ENCODE peak calls at places on chromosome 11, in four cellular contexts. E is stimulated activated CD4-positive, alpha-beta T cell treated with anti-CD3 and anti-CD28 coated beads, Interleukin-15, amount 100 ng/mL, for 1 hour; L is endothelial cell; J is tibial artery. K is an unnamed sample.

GRCh38 chr11:78370406-78371172 is 47.0 kb downstream of the GAB2 start:
- DNase-seq in E (no peak), L (no peak), J (peak), K (no peak)

GRCh38 chr11:83863272-83863671 is 577.1 kb upstream of the CCDC90B start:
- DNase-seq in E (no peak), L (no peak), J (no peak), K (no peak)

GRCh38 chr11:102773388-102773787 is 7.0 kb downstream of the MMP10 start:
- DNase-seq in E (no peak), L (no peak), J (no peak), K (no peak)

GRCh38 chr11:121253951-121254350 is 38.6 kb upstream of the SC5D start:
- DNase-seq in E (no peak), L (no peak), J (no peak), K (no peak)

GRCh38 chr11:18243783-18244362 is 4.6 kb downstream of the SAA2 start:
- DNase-seq in E (no peak), L (peak), J (no peak), K (peak)

GRCh38 chr11:47355283-47356128 is 3.0 kb upstream of the MYBPC3 start:
- DNase-seq in E (no peak), L (peak), J (peak), K (no peak)

GRCh38 chr11:92859290-92859689 is 110.2 kb upstream of the MTNR1B start:
- DNase-seq in E (no peak), L (no peak), J (no peak), K (no peak)

GRCh38 chr11:71466358-71466757 is 13.4 kb downstream of the NADSYN1 start:
- DNase-seq in E (no peak), L (no peak), J (no peak), K (no peak)

GRCh38 chr11:12834630-12835029 is 160.4 kb downstream of the TEAD1 start:
- DNase-seq in E (no peak), L (no peak), J (no peak), K (no peak)

GRCh38 chr11:121099364-121099763 is 1.7 kb upstream of the TECTA start:
- DNase-seq in E (no peak), L (no peak), J (no peak), K (no peak)

K was measured in stimulated activated CD8-positive, alpha-beta memory T cell treated with anti-CD3 and anti-CD28 coated beads, Interleukin-4, amount 100 ng/mL, for 24 hours.